ENCODE peak calls at places on chromosome 6, in ten cellular contexts. One of them, this sample, is unnamed.

GRCh38 chr6:146200136-146200708 is 171.4 kb downstream of the GRM1 start:
- DNase-seq in endothelial cell: no peak
- DNase-seq in tibial nerve: no peak
- DNase-seq in lower lobe of right lung: no peak
- DNase-seq in AG04450: no peak
- DNase-seq in esophagus squamous epithelium: no peak
- DNase-seq in psoas muscle: no peak
- DNase-seq in GM13977: no peak
- DNase-seq in A549: no peak
- DNase-seq in fibroblast of pulmonary artery: peak; percentile 23
- DNase-seq in this sample: no peak

GRCh38 chr6:161242779-161243693 is 30.8 kb downstream of the AGPAT4 start:
- DNase-seq in A549: no peak
- DNase-seq in endothelial cell: peak; percentile 20
- DNase-seq in tibial nerve: no peak
- DNase-seq in lower lobe of right lung: peak; percentile 75
- DNase-seq in esophagus squamous epithelium: no peak
- DNase-seq in AG04450: no peak
- DNase-seq in psoas muscle: peak; percentile 57
- DNase-seq in GM13977: no peak
- DNase-seq in fibroblast of pulmonary artery: peak; percentile 26
- DNase-seq in this sample: no peak

GRCh38 chr6:148405893-148406292 is 63.3 kb downstream of the SASH1 start:
- DNase-seq in GM13977: no peak
- DNase-seq in A549: no peak
- DNase-seq in lower lobe of right lung: no peak
- DNase-seq in psoas muscle: no peak
- DNase-seq in endothelial cell: no peak
- DNase-seq in fibroblast of pulmonary artery: no peak
- DNase-seq in tibial nerve: no peak
- DNase-seq in esophagus squamous epithelium: no peak
- DNase-seq in AG04450: no peak
- DNase-seq in this sample: no peak

GRCh38 chr6:125791151-125791819 is 525 bp downstream of the NCOA7 start:
- DNase-seq in A549: peak; percentile 61
- DNase-seq in psoas muscle: no peak
- DNase-seq in GM13977: peak; percentile 63
- DNase-seq in lower lobe of right lung: peak; percentile 57
- DNase-seq in endothelial cell: no peak
- DNase-seq in tibial nerve: no peak
- DNase-seq in fibroblast of pulmonary artery: peak; percentile 74
- DNase-seq in esophagus squamous epithelium: no peak
- DNase-seq in AG04450: no peak
- DNase-seq in this sample: no peak

GRCh38 chr6:139479433-139480222 is 105.2 kb upstream of the CITED2 start:
- DNase-seq in tibial nerve: no peak
- DNase-seq in psoas muscle: no peak
- DNase-seq in GM13977: no peak
- DNase-seq in lower lobe of right lung: no peak
- DNase-seq in AG04450: no peak
- DNase-seq in endothelial cell: no peak
- DNase-seq in fibroblast of pulmonary artery: no peak
- DNase-seq in A549: no peak
- DNase-seq in esophagus squamous epithelium: no peak
- DNase-seq in this sample: no peak

GRCh38 chr6:100549406-100550167 is 84.9 kb upstream of the SIM1 start:
- DNase-seq in GM13977: no peak
- DNase-seq in AG04450: peak; percentile 39
- DNase-seq in psoas muscle: no peak
- DNase-seq in A549: no peak
- DNase-seq in lower lobe of right lung: no peak
- DNase-seq in endothelial cell: no peak
- DNase-seq in fibroblast of pulmonary artery: peak; percentile 70
- DNase-seq in esophagus squamous epithelium: no peak
- DNase-seq in tibial nerve: no peak
- DNase-seq in this sample: no peak

GRCh38 chr6:3209114-3210023 is 18.1 kb downstream of the TUBB2B start:
- DNase-seq in esophagus squamous epithelium: peak; percentile 14
- DNase-seq in AG04450: peak; percentile 68
- DNase-seq in endothelial cell: no peak
- DNase-seq in tibial nerve: no peak
- DNase-seq in A549: peak; percentile 84
- DNase-seq in psoas muscle: peak; percentile 67
- DNase-seq in GM13977: no peak
- DNase-seq in fibroblast of pulmonary artery: peak; percentile 93
- DNase-seq in lower lobe of right lung: no peak
- DNase-seq in this sample: no peak

GRCh38 chr6:32965901-32966300 is 2.5 kb upstream of the BRD2 start:
- DNase-seq in esophagus squamous epithelium: no peak
- DNase-seq in A549: no peak
- DNase-seq in psoas muscle: no peak
- DNase-seq in fibroblast of pulmonary artery: no peak
- DNase-seq in tibial nerve: no peak
- DNase-seq in lower lobe of right lung: no peak
- DNase-seq in GM13977: no peak
- DNase-seq in AG04450: no peak
- DNase-seq in endothelial cell: no peak
- DNase-seq in this sample: no peak

GRCh38 chr6:35392111-35392702 is 49.8 kb downstream of the PPARD start:
- DNase-seq in esophagus squamous epithelium: no peak
- DNase-seq in psoas muscle: no peak
- DNase-seq in lower lobe of right lung: peak; percentile 84
- DNase-seq in GM13977: no peak
- DNase-seq in endothelial cell: no peak
- DNase-seq in fibroblast of pulmonary artery: no peak
- DNase-seq in tibial nerve: no peak
- DNase-seq in A549: no peak
- DNase-seq in AG04450: no peak
- DNase-seq in this sample: no peak

GRCh38 chr6:35392773-35393672 is 50.7 kb downstream of the PPARD start:
- DNase-seq in AG04450: no peak
- DNase-seq in tibial nerve: no peak
- DNase-seq in GM13977: no peak
- DNase-seq in psoas muscle: no peak
- DNase-seq in lower lobe of right lung: no peak
- DNase-seq in endothelial cell: no peak
- DNase-seq in fibroblast of pulmonary artery: no peak
- DNase-seq in esophagus squamous epithelium: no peak
- DNase-seq in A549: no peak
- DNase-seq in this sample: no peak

GRCh38 chr6:35388772-35389352 is 46.5 kb downstream of the PPARD start:
- DNase-seq in GM13977: no peak
- DNase-seq in endothelial cell: no peak
- DNase-seq in A549: no peak
- DNase-seq in esophagus squamous epithelium: no peak
- DNase-seq in fibroblast of pulmonary artery: no peak
- DNase-seq in psoas muscle: no peak
- DNase-seq in tibial nerve: no peak
- DNase-seq in lower lobe of right lung: no peak
- DNase-seq in AG04450: no peak
- DNase-seq in this sample: no peak

GRCh38 chr6:35388023-35388422 is 45.7 kb downstream of the PPARD start:
- DNase-seq in AG04450: no peak
- DNase-seq in lower lobe of right lung: no peak
- DNase-seq in esophagus squamous epithelium: no peak
- DNase-seq in tibial nerve: no peak
- DNase-seq in A549: no peak
- DNase-seq in GM13977: no peak
- DNase-seq in psoas muscle: no peak
- DNase-seq in fibroblast of pulmonary artery: no peak
- DNase-seq in endothelial cell: no peak
- DNase-seq in this sample: no peak

GRCh38 chr6:35391240-35391968 is 49.0 kb downstream of the PPARD start:
- DNase-seq in GM13977: no peak
- DNase-seq in fibroblast of pulmonary artery: peak; percentile 89
- DNase-seq in tibial nerve: no peak
- DNase-seq in endothelial cell: no peak
- DNase-seq in A549: no peak
- DNase-seq in AG04450: peak; percentile 85
- DNase-seq in psoas muscle: no peak
- DNase-seq in esophagus squamous epithelium: no peak
- DNase-seq in lower lobe of right lung: no peak
- DNase-seq in this sample: no peak
- TF ChIP-seq CTCF in GM13977: no peak
- TF ChIP-seq CTCF in fibroblast of pulmonary artery: peak; percentile 2
- TF ChIP-seq CTCF in tibial nerve: no peak
- TF ChIP-seq CTCF in endothelial cell: no peak
- TF ChIP-seq CTCF in A549: no peak
- TF ChIP-seq CTCF in AG04450: peak; percentile 38
- TF ChIP-seq CTCF in psoas muscle: no peak
- TF ChIP-seq CTCF in esophagus squamous epithelium: no peak
- TF ChIP-seq CTCF in lower lobe of right lung: no peak
- TF ChIP-seq CTCF in this sample: no peak

GRCh38 chr6:11890209-11890608 is 111.6 kb upstream of the ADTRP start:
- DNase-seq in fibroblast of pulmonary artery: no peak
- DNase-seq in psoas muscle: no peak
- DNase-seq in AG04450: no peak
- DNase-seq in endothelial cell: no peak
- DNase-seq in GM13977: no peak
- DNase-seq in lower lobe of right lung: no peak
- DNase-seq in tibial nerve: no peak
- DNase-seq in A549: no peak
- DNase-seq in esophagus squamous epithelium: no peak
- DNase-seq in this sample: no peak

GRCh38 chr6:11889574-11889973 is 111.0 kb upstream of the ADTRP start:
- DNase-seq in endothelial cell: no peak
- DNase-seq in AG04450: no peak
- DNase-seq in tibial nerve: no peak
- DNase-seq in esophagus squamous epithelium: no peak
- DNase-seq in psoas muscle: no peak
- DNase-seq in GM13977: no peak
- DNase-seq in fibroblast of pulmonary artery: no peak
- DNase-seq in A549: no peak
- DNase-seq in lower lobe of right lung: no peak
- DNase-seq in this sample: no peak

GRCh38 chr6:11890849-11891248 is 112.2 kb upstream of the ADTRP start:
- DNase-seq in esophagus squamous epithelium: no peak
- DNase-seq in fibroblast of pulmonary artery: no peak
- DNase-seq in endothelial cell: no peak
- DNase-seq in GM13977: no peak
- DNase-seq in lower lobe of right lung: no peak
- DNase-seq in A549: no peak
- DNase-seq in AG04450: no peak
- DNase-seq in psoas muscle: no peak
- DNase-seq in tibial nerve: no peak
- DNase-seq in this sample: no peak

GRCh38 chr6:11888725-11889124 is 110.1 kb upstream of the ADTRP start:
- DNase-seq in endothelial cell: no peak
- DNase-seq in esophagus squamous epithelium: no peak
- DNase-seq in AG04450: no peak
- DNase-seq in GM13977: no peak
- DNase-seq in lower lobe of right lung: no peak
- DNase-seq in psoas muscle: no peak
- DNase-seq in tibial nerve: no peak
- DNase-seq in A549: no peak
- DNase-seq in fibroblast of pulmonary artery: no peak
- DNase-seq in this sample: no peak

GRCh38 chr6:11885159-11885558 is 106.6 kb upstream of the ADTRP start:
- DNase-seq in A549: no peak
- DNase-seq in psoas muscle: no peak
- DNase-seq in fibroblast of pulmonary artery: no peak
- DNase-seq in GM13977: no peak
- DNase-seq in esophagus squamous epithelium: no peak
- DNase-seq in AG04450: no peak
- DNase-seq in tibial nerve: no peak
- DNase-seq in lower lobe of right lung: no peak
- DNase-seq in endothelial cell: no peak
- DNase-seq in this sample: no peak
- TF ChIP-seq CTCF in A549: no peak
- TF ChIP-seq CTCF in psoas muscle: no peak
- TF ChIP-seq CTCF in fibroblast of pulmonary artery: no peak
- TF ChIP-seq CTCF in GM13977: no peak
- TF ChIP-seq CTCF in esophagus squamous epithelium: no peak
- TF ChIP-seq CTCF in AG04450: no peak
- TF ChIP-seq CTCF in tibial nerve: no peak
- TF ChIP-seq CTCF in lower lobe of right lung: no peak
- TF ChIP-seq CTCF in endothelial cell: no peak
- TF ChIP-seq CTCF in this sample: no peak

DNA sequence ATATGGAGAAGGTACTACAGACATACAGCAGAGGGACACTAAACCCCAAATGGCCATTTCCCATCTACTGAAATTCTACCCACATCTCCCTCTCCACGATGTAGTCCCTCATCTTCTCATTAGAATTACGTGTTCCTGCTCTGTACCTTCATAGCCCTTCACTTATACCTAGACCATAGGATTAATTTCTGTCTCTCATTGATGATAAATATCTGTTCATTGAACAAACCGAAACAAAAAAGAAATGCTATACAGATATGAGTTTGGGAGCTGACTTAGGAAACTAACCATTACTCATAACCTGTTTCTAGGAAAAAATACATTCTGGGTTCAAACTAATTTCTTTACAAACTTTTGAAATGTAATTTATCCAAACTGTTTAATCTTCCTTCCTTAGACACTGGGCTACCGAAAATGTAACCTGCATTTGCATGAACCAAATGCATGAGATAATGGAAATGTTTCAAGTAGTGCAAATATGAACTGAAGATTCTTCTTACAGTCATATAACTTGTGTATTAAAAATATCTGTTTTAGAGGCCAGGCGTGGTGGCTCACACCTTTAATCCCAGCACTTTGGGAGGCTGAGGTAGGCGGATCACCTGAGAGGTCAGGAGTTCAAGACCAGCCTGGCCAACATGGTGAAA is 85.3 kb downstream of the GJA10 start:
- DNase-seq in A549: no peak
- DNase-seq in lower lobe of right lung: no peak
- DNase-seq in psoas muscle: no peak
- DNase-seq in esophagus squamous epithelium: no peak
- DNase-seq in fibroblast of pulmonary artery: no peak
- DNase-seq in tibial nerve: no peak
- DNase-seq in AG04450: no peak
- DNase-seq in GM13977: no peak
- DNase-seq in endothelial cell: no peak
- DNase-seq in this sample: no peak
- TF ChIP-seq CTCF in A549: no peak
- TF ChIP-seq CTCF in lower lobe of right lung: no peak
- TF ChIP-seq CTCF in psoas muscle: no peak
- TF ChIP-seq CTCF in esophagus squamous epithelium: no peak
- TF ChIP-seq CTCF in fibroblast of pulmonary artery: no peak
- TF ChIP-seq CTCF in tibial nerve: no peak
- TF ChIP-seq CTCF in AG04450: no peak
- TF ChIP-seq CTCF in GM13977: no peak
- TF ChIP-seq CTCF in endothelial cell: no peak
- TF ChIP-seq CTCF in this sample: no peak

GRCh38 chr6:132817554-132818403 is 3.4 kb downstream of the RPS12 start:
- DNase-seq in lower lobe of right lung: no peak
- DNase-seq in AG04450: no peak
- DNase-seq in fibroblast of pulmonary artery: no peak
- DNase-seq in tibial nerve: no peak
- DNase-seq in endothelial cell: no peak
- DNase-seq in GM13977: no peak
- DNase-seq in psoas muscle: no peak
- DNase-seq in A549: no peak
- DNase-seq in esophagus squamous epithelium: no peak
- DNase-seq in this sample: no peak

GRCh38 chr6:132818404-132819359 is 4.3 kb downstream of the RPS12 start:
- DNase-seq in GM13977: no peak
- DNase-seq in esophagus squamous epithelium: no peak
- DNase-seq in fibroblast of pulmonary artery: peak; percentile 45
- DNase-seq in tibial nerve: no peak
- DNase-seq in AG04450: no peak
- DNase-seq in A549: no peak
- DNase-seq in psoas muscle: no peak
- DNase-seq in endothelial cell: no peak
- DNase-seq in lower lobe of right lung: no peak
- DNase-seq in this sample: no peak

GRCh38 chr6:132814716-132815570 is 574 bp downstream of the RPS12 start:
- DNase-seq in endothelial cell: no peak
- DNase-seq in GM13977: no peak
- DNase-seq in tibial nerve: no peak
- DNase-seq in lower lobe of right lung: peak; percentile 57
- DNase-seq in fibroblast of pulmonary artery: peak; percentile 13
- DNase-seq in A549: no peak
- DNase-seq in psoas muscle: no peak
- DNase-seq in AG04450: no peak
- DNase-seq in esophagus squamous epithelium: peak; percentile 56
- DNase-seq in this sample: no peak

GRCh38 chr6:132819405-132820145 is 5.2 kb downstream of the RPS12 start:
- DNase-seq in esophagus squamous epithelium: no peak
- DNase-seq in A549: no peak
- DNase-seq in lower lobe of right lung: no peak
- DNase-seq in psoas muscle: no peak
- DNase-seq in fibroblast of pulmonary artery: peak; percentile 11
- DNase-seq in AG04450: no peak
- DNase-seq in endothelial cell: no peak
- DNase-seq in tibial nerve: no peak
- DNase-seq in GM13977: no peak
- DNase-seq in this sample: no peak

GRCh38 chr6:132816665-132817064 is 2.3 kb downstream of the RPS12 start:
- DNase-seq in psoas muscle: no peak
- DNase-seq in A549: no peak
- DNase-seq in tibial nerve: no peak
- DNase-seq in fibroblast of pulmonary artery: no peak
- DNase-seq in GM13977: no peak
- DNase-seq in AG04450: no peak
- DNase-seq in lower lobe of right lung: no peak
- DNase-seq in endothelial cell: no peak
- DNase-seq in esophagus squamous epithelium: no peak
- DNase-seq in this sample: no peak
- TF ChIP-seq CTCF in psoas muscle: no peak
- TF ChIP-seq CTCF in A549: no peak
- TF ChIP-seq CTCF in tibial nerve: no peak
- TF ChIP-seq CTCF in fibroblast of pulmonary artery: no peak
- TF ChIP-seq CTCF in GM13977: peak; percentile 9
- TF ChIP-seq CTCF in AG04450: no peak
- TF ChIP-seq CTCF in lower lobe of right lung: no peak
- TF ChIP-seq CTCF in endothelial cell: no peak
- TF ChIP-seq CTCF in esophagus squamous epithelium: no peak
- TF ChIP-seq CTCF in this sample: no peak